ENCODE peak calls at places on chromosomes 1 and 21, in nine cellular contexts. T, S, B, L, E, P, C, G and J are unnamed samples. For H3K36me3, the result is how much of the 10 kb centered on the place peaks cover.

GRCh38 chr1:33334081-33334552 is 13.2 kb upstream of the A3GALT2 start:
- DNase-seq in T (peak), S (peak), B (no peak), L (peak), E (peak), P (no peak), C (peak), G (no peak), J (no peak)

GRCh38 chr1:52659356-52659755 is 26.4 kb downstream of the SHISAL2A start:
- DNase-seq in T (no peak), S (no peak), B (no peak), L (peak), E (no peak), P (no peak), C (no peak), G (no peak), J (peak)

GRCh38 chr1:243323481-243323880 is 67.6 kb downstream of the SDCCAG8 start:
- DNase-seq in T (no peak), S (no peak), B (no peak), L (no peak), E (no peak), P (peak), C (no peak), G (no peak), J (no peak)

GRCh38 chr1:15900662-15901279 is 53.3 kb downstream of the SPEN start:
- DNase-seq in T (no peak), S (no peak), B (peak), L (no peak), E (no peak), P (no peak), C (no peak), G (no peak), J (no peak)

GRCh38 chr1:56676571-56677035 is 31.5 kb downstream of the PRKAA2 start:
- DNase-seq in T (peak), S (no peak), B (no peak), L (peak), E (no peak), P (peak), C (no peak), G (no peak), J (peak)

GRCh38 chr1:52603680-52604501 is 1.7 kb downstream of the GPX7 start:
- DNase-seq in T (no peak), S (no peak), B (no peak), L (peak), E (peak), P (peak), C (no peak), G (no peak), J (peak)

GRCh38 chr1:202892501-202892900 is 3.6 kb upstream of the RABIF start:
- DNase-seq in T (no peak), S (no peak), B (no peak), L (peak), E (no peak), P (no peak), C (no peak), G (no peak), J (peak)

GRCh38 chr1:83131692-83131955 is 867.3 kb downstream of the TTLL7 start:
- DNase-seq in T (no peak), S (no peak), B (no peak), L (peak), E (no peak), P (no peak), C (no peak), G (no peak), J (peak)

GRCh38 chr21:38386967-38387366 is 111.3 kb downstream of the ERG start:
- DNase-seq in T (no peak), S (no peak), B (peak), L (peak), E (no peak), P (no peak), C (no peak), G (no peak), J (peak)

GRCh38 chr1:156654700-156655099 is 12.8 kb downstream of the BCAN start:
- DNase-seq in T (no peak), S (no peak), B (no peak), L (no peak), E (no peak), P (no peak), C (no peak), G (no peak), J (no peak)

GRCh38 chr1:48701445-48701844 is 75.2 kb downstream of the BEND5 start:
- DNase-seq in T (no peak), S (no peak), B (no peak), L (no peak), E (no peak), P (no peak), C (no peak), G (no peak), J (peak)

GRCh38 chr1:156097499-156098178 is 15.4 kb upstream of the MEX3A start:
- DNase-seq in T (no peak), S (no peak), B (no peak), L (no peak), E (no peak), P (no peak), C (no peak), G (no peak), J (no peak)

GRCh38 chr1:203507227-203507626 is 13.3 kb downstream of the OPTC start:
- DNase-seq in T (peak), S (no peak), B (no peak), L (no peak), E (peak), P (peak), C (no peak), G (peak), J (no peak)

GRCh38 chr1:164948101-164948500 is 389.1 kb downstream of the PBX1 start:
- DNase-seq in T (no peak), S (no peak), B (no peak), L (no peak), E (no peak), P (no peak), C (no peak), G (no peak), J (no peak)

GRCh38 chr1:164953815-164954214 is 394.8 kb downstream of the PBX1 start:
- DNase-seq in T (no peak), S (no peak), B (no peak), L (no peak), E (no peak), P (no peak), C (no peak), G (no peak), J (no peak)

GRCh38 chr1:164949758-164950452 is 390.9 kb downstream of the PBX1 start:
- DNase-seq in T (no peak), S (no peak), B (no peak), L (no peak), E (no peak), P (no peak), C (no peak), G (no peak), J (no peak)

GRCh38 chr1:164950453-164951052 is 391.6 kb downstream of the PBX1 start:
- DNase-seq in T (no peak), S (no peak), B (no peak), L (peak), E (peak), P (no peak), C (no peak), G (no peak), J (peak)

DNA sequence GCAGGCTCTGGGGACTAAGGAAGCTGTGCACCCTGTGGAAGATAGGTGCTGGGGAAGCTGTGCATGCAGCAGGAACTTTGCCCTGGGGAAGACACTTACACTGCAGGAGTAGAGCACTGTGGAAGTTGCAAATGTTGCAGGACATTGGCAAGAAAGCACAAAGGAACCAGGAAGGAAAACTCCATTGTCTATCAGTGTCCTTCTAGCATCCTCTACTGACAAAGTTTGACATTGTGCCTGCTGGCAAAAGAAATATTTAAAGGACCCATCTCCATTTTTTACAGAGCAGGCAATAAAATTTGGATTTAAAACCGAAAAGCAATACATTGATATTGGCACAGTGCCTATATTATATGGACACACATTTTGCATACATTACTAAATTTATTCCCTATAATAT is 394.1 kb downstream of the PBX1 start:
- DNase-seq in T (no peak), S (no peak), B (no peak), L (no peak), E (no peak), P (no peak), C (no peak), G (no peak), J (no peak)
- TF ChIP-seq CTCF in T (peak), S (peak), B (no peak), L (no peak), E (peak), P (peak), C (no peak), G (no peak), J (no peak)

DNA sequence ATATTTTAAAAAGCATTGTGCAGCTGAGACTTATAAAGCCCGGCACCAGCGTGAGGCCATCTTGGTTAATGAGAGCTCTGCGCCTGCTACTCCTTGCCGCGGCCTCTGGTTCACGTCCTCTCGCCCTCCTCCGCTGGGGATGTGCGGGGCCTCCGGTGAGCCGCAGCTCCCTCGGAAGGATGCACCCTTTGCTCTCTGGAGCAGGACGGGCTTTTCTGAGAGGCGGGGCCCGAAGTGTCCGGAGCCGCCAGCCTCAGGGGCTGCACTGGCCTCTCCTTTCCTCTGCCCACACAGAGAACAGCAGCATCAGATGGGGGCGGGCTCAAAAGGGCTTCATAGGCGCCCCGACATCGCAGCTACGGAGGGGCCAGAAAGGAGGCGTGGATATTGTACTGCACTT is 284.6 kb downstream of the CAMTA1 start:
- DNase-seq in T (no peak), S (no peak), B (no peak), L (no peak), E (no peak), P (no peak), C (no peak), G (no peak), J (no peak)
- H3K4me3 ChIP-seq in T (peak), S (peak), B (no peak), L (no peak), E (peak), P (peak), C (peak), G (peak), J (no peak)

GRCh38 chr1:206649261-206649660 is 13.9 kb downstream of the DYRK3 start:
- DNase-seq in T (no peak), S (no peak), B (no peak), L (no peak), E (no peak), P (no peak), C (no peak), G (no peak), J (no peak)
- H3K36me3 ChIP-seq in T (under half), S (under half), B (under half), L (under half), E (under half), P (under half), C (under half), G (under half), J (under half)

DNA sequence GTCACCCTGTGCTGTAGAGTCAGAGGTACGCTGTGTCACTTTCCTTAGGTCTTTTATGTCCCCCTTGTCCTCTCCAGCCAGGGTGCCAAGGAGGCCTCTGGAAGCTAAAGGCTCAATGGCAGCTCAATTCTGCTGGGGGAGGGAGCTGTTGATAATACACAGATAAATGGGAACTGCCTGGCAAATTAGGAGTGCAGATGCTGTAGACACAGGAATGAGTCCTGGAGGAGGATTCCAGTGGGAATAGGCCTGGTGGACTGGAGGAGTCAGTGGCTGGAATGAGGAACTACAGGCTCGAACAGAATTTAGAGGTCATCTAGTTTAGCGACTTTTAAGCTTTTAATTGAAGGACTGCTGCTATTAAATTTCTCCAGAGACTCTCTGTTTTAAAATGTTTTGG is 9.2 kb upstream of the IL19 start:
- DNase-seq in T (no peak), S (no peak), B (no peak), L (no peak), E (no peak), P (no peak), C (no peak), G (no peak), J (no peak)
- TF ChIP-seq CTCF in T (peak), S (peak), B (no peak), L (peak), E (no peak), P (peak), C (no peak), G (no peak), J (no peak)

GRCh38 chr1:27137022-27137542 is 17.8 kb downstream of the SLC9A1 start:
- DNase-seq in T (no peak), S (peak), B (peak), L (no peak), E (peak), P (no peak), C (peak), G (peak), J (no peak)
- H3K4me3 ChIP-seq in T (no peak), S (no peak), B (no peak), L (no peak), E (no peak), P (no peak), C (no peak), G (peak), J (no peak)

GRCh38 chr1:54037476-54037875 is 15.5 kb downstream of the TMEM59 start:
- DNase-seq in T (peak), S (no peak), B (no peak), L (no peak), E (no peak), P (peak), C (no peak), G (no peak), J (peak)
- H3K36me3 ChIP-seq in T (under half), S (half or more), B (under half), L (under half), E (under half), P (under half), C (half or more), G (half or more), J (under half)